ENCODE peak calls at places on chromosomes 3 and 15, in nine cellular contexts. G, U, C, O, S, T, J, A and V are unnamed samples.

GRCh38 chr3:127373701-127374625 is 86.1 kb upstream of the PRR20G start:
- DNase-seq in U (peak), S (no peak), A (no peak), G (peak), J (peak), C (no peak), T (no peak), O (no peak), V (no peak)

GRCh38 chr3:27357665-27358258 is 11.4 kb downstream of the NEK10 start:
- DNase-seq in G (no peak), U (no peak), C (peak), J (peak), S (peak), T (no peak), O (peak), A (no peak), V (no peak)

GRCh38 chr3:129927072-129927471 is 33.6 kb upstream of the TMCC1 start:
- DNase-seq in T (no peak), J (no peak), S (no peak), U (no peak), O (no peak), A (no peak), G (no peak), C (no peak), V (no peak)

GRCh38 chr15:92638291-92638708 is 17.3 kb downstream of the FAM174B start:
- DNase-seq in C (no peak), U (no peak), A (no peak), O (no peak), G (no peak), T (no peak), J (no peak), S (no peak), V (no peak)

GRCh38 chr15:57686657-57687056 is 19.9 kb upstream of the POLR2M start:
- DNase-seq in J (no peak), O (no peak), T (no peak), A (no peak), G (no peak), C (no peak), S (no peak), U (no peak), V (no peak)

GRCh38 chr15:49742381-49742780 is 121.5 kb downstream of the DTWD1 start:
- DNase-seq in O (no peak), S (no peak), C (no peak), U (no peak), A (peak), G (no peak), T (no peak), J (no peak), V (no peak)

GRCh38 chr15:78979456-78980320 is 34.8 kb upstream of the CTSH start:
- DNase-seq in G (peak), S (peak), J (peak), T (no peak), C (peak), O (peak), A (no peak), U (no peak), V (peak)

GRCh38 chr3:12707425-12707824 is 43.5 kb upstream of the RAF1 start:
- DNase-seq in U (no peak), J (no peak), G (no peak), S (no peak), T (no peak), A (no peak), C (peak), O (no peak), V (no peak)

GRCh38 chr3:108757404-108757982 is at the start of gene RETNLB:
- DNase-seq in S (no peak), C (no peak), T (no peak), J (no peak), A (no peak), U (no peak), O (no peak), G (no peak), V (no peak)

GRCh38 chr3:151082880-151083838 is 2.3 kb upstream of the MED12L start:
- DNase-seq in A (no peak), T (no peak), G (no peak), U (no peak), C (no peak), O (no peak), S (no peak), J (no peak), V (no peak)

GRCh38 chr3:192366916-192367315 is 360.4 kb downstream of the FGF12 start:
- DNase-seq in G (no peak), C (no peak), T (no peak), A (no peak), S (no peak), O (no peak), U (no peak), J (no peak), V (no peak)

GRCh38 chr3:106332884-106333283 is 464.1 kb upstream of the CBLB start:
- DNase-seq in O (no peak), S (no peak), A (no peak), C (peak), T (no peak), U (no peak), J (no peak), G (no peak), V (peak)

GRCh38 chr3:99242271-99242670 is 340.8 kb upstream of the DCBLD2 start:
- DNase-seq in U (no peak), A (no peak), O (no peak), S (no peak), J (no peak), C (peak), G (no peak), T (peak), V (no peak)

GRCh38 chr15:77118787-77119410 is 48.0 kb upstream of the TSPAN3 start:
- DNase-seq in O (peak), J (peak), G (no peak), S (peak), U (no peak), A (no peak), T (peak), C (peak), V (no peak)

DNA sequence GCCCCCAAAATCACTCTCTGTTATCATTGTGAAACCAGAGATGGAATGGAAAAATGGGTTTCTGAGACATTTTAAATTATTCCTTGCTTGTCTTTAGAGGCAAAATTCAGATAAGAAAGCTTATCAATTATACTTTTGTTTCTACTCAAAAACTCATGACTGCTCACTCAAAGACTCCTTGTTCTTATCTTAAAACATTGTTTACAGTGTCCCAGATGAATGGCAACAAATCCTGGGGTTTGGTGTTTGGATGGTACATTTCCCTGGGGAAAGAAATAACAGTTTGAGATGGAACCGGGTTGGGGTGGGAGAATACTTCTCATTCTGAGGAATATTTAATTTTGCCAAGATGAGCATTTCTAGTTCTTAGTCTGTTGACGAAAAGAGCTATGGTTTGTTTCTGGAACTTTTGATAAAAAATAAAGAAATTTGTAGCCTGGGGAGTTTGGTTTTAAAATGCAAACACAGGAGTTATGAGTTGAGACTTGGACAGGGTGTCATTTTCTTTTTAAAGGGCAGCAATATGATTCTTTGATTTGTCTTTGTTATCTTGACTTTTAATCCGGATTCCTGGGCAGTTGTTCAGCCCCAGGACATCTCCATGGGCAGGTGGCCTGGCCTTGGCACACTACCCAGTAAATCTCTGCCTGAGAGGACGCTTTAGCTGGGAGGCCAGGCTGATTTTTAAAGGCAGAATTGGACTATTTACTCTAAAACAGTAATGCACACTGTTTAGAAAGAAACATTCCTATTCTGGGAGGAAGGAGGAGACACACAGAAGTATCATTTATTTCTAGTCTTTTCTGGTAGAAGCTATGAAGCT is 32.4 kb downstream of the BTD start:
- DNase-seq in G (no peak), O (no peak), C (peak), J (no peak), U (no peak), S (no peak), A (no peak), T (no peak), V (no peak)
- H3K4me3 ChIP-seq in G (no peak), O (no peak), C (no peak), J (no peak), U (no peak), S (no peak), A (no peak), T (no peak), V (no peak)

GRCh38 chr3:194959217-194959616 is 273.5 kb downstream of the FAM43A start:
- DNase-seq in S (no peak), T (no peak), U (no peak), A (no peak), O (no peak), G (no peak), C (no peak), J (no peak), V (no peak)

GRCh38 chr3:194961149-194961548 is 275.5 kb downstream of the FAM43A start:
- DNase-seq in T (no peak), A (no peak), S (no peak), J (no peak), U (no peak), O (no peak), C (no peak), G (no peak), V (no peak)

GRCh38 chr3:194957743-194958240 is 272.1 kb downstream of the FAM43A start:
- DNase-seq in G (no peak), U (no peak), O (no peak), T (no peak), S (no peak), J (no peak), C (no peak), A (no peak), V (no peak)

GRCh38 chr3:194961555-194961954 is 275.9 kb downstream of the FAM43A start:
- DNase-seq in C (no peak), J (no peak), S (no peak), O (no peak), U (no peak), G (no peak), T (no peak), A (no peak), V (no peak)

DNA sequence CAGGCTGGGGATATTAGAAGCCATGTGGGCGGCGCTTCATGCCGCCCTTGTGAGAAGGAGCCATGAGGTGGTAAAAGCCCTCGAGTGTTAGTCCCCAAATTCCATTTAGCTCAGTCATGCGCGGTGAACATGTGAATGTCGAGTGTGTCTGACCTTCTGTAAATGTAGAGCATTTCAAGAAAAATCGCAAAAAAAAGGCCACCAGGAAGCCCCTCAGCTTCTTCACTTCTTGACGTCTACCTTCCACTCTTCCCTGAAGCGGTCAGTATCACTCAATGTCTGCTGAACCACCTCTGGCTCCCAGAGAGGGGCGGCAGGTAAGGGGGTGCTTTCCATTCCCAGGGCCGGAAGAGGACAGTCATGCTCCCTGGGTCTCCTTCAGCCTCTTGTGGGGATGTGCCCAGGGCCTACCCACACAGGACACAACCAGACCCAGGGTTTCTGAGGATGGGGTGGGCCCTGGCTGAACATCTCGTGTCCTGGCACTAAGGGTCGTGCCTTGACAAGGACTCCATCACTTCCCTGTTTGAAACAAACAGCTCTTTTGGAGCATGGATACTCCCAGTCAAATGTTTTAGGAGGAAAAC is 274.9 kb downstream of the FAM43A start:
- DNase-seq in C (no peak), J (no peak), O (no peak), A (no peak), T (no peak), S (no peak), G (no peak), U (no peak), V (no peak)
- H3K4me3 ChIP-seq in C (no peak), J (no peak), O (no peak), A (no peak), T (no peak), S (no peak), G (no peak), U (no peak), V (no peak)

DNA sequence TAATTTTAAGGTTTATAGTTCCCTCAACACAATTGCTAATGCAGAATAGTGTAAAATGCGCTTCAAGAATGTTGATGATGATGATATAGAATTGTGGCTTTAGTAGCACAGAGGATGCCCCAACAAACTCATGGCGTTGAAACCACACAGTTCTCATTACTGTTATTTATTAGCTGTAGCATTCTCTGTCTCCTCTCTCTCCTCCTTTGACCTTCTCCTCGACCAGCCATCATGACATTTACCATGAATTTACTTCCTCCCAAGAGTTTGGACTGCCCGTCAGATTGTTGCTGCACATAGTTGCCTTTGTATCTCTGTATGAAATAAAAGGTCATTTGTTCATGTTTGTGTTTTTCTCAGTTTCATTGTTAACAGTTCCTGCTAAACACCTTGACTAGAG is 27.8 kb upstream of the CRTC3 start:
- DNase-seq in U (no peak), G (no peak), A (no peak), C (no peak), O (no peak), T (no peak), S (no peak), J (no peak), V (no peak)
- H3K4me3 ChIP-seq in U (no peak), G (no peak), A (no peak), C (no peak), O (no peak), T (no peak), S (no peak), J (no peak), V (no peak)

DNA sequence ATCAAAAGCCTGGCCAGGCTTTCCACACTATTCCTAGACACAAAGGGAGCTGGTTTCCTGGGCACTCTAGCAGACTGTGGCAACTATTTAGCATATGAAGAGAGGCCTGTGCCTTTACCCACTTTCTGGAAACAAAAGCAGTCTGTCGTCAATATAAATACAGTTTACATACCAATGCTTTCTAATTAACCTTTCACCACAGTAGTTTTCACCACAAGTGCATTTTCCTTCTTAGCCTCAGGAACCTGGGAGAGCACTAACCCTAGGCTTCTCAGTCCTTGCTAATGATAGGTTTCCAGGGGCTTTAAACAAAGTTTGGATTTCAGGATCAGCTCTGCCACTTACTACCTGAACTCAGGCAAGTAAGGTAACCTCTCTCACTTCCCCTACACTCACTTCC is 499.1 kb downstream of the MAGI1 start:
- DNase-seq in O (no peak), S (no peak), A (no peak), C (no peak), T (no peak), G (no peak), U (no peak), J (peak), V (no peak)
- H3K4me3 ChIP-seq in O (no peak), S (no peak), A (no peak), C (no peak), T (no peak), G (no peak), U (no peak), J (no peak), V (no peak)

DNA sequence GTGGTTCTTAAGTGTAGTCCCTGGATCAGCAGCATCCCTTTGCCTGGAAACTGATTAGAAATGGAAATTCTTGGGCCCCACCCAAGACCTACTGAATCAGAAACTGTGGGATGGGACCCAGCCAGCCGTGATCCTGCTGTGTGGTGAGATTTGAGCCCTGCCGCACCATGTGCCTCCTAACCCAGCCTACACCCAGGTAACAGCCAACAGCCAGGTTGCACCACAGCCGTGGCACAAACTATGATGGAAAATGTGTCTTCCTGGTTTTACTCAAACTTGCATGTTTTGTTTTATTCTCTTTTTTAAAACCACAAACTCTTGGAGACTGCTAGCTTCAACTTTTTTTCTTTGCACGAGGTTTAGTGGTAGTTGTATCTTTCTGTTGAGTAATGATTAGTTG is 2.6 kb downstream of the LIMD1 start:
- DNase-seq in J (no peak), O (no peak), A (no peak), T (no peak), S (peak), C (no peak), U (no peak), G (no peak), V (no peak)
- H3K4me3 ChIP-seq in J (no peak), O (peak), A (no peak), T (no peak), S (peak), C (no peak), U (no peak), G (no peak), V (no peak)

GRCh38 chr15:81003023-81003350 is 2.3 kb downstream of the TLNRD1 start:
- DNase-seq in O (no peak), S (no peak), A (no peak), G (peak), C (no peak), U (peak), T (no peak), J (no peak), V (no peak)
- H3K4me3 ChIP-seq in O (no peak), S (peak), A (no peak), G (no peak), C (peak), U (peak), T (no peak), J (no peak), V (no peak)

GRCh38 chr3:23239181-23240068 is 36.3 kb downstream of the UBE2E2 start:
- DNase-seq in O (no peak), A (no peak), J (no peak), C (no peak), T (no peak), S (no peak), U (no peak), G (no peak), V (no peak)

GRCh38 chr3:23242106-23242505 is 39.0 kb downstream of the UBE2E2 start:
- DNase-seq in G (no peak), T (no peak), J (no peak), A (no peak), U (no peak), C (peak), O (no peak), S (no peak), V (no peak)

GRCh38 chr3:23238578-23238977 is 35.5 kb downstream of the UBE2E2 start:
- DNase-seq in U (no peak), O (no peak), G (no peak), T (no peak), S (no peak), J (no peak), C (no peak), A (no peak), V (no peak)

GRCh38 chr3:23240386-23240785 is 37.3 kb downstream of the UBE2E2 start:
- DNase-seq in U (no peak), A (no peak), J (no peak), O (no peak), G (no peak), T (no peak), S (no peak), C (no peak), V (no peak)

GRCh38 chr3:23241256-23241655 is 38.1 kb downstream of the UBE2E2 start:
- DNase-seq in O (no peak), S (no peak), T (no peak), A (no peak), J (peak), C (no peak), U (no peak), G (no peak), V (no peak)
- H3K4me3 ChIP-seq in O (no peak), S (no peak), T (no peak), A (no peak), J (no peak), C (no peak), U (no peak), G (no peak), V (no peak)

GRCh38 chr3:194880940-194881925 is 195.6 kb downstream of the FAM43A start:
- DNase-seq in O (no peak), J (no peak), T (no peak), G (no peak), A (no peak), S (no peak), C (no peak), U (no peak), V (no peak)
- H3K4me3 ChIP-seq in O (no peak), J (no peak), T (no peak), G (no peak), A (no peak), S (no peak), C (no peak), U (no peak), V (no peak)

GRCh38 chr3:20055020-20055775 is 15.0 kb downstream of the KAT2B start:
- DNase-seq in C (no peak), J (no peak), G (no peak), A (no peak), O (no peak), U (no peak), T (no peak), S (no peak), V (no peak)
- H3K4me3 ChIP-seq in C (no peak), J (no peak), G (no peak), A (no peak), O (no peak), U (no peak), T (no peak), S (no peak), V (no peak)

GRCh38 chr15:69895202-69895601 is 202.5 kb downstream of the TLE3 start:
- DNase-seq in G (no peak), O (no peak), C (no peak), T (no peak), A (no peak), J (no peak), S (no peak), U (no peak), V (no peak)

GRCh38 chr15:69893086-69893485 is 204.6 kb downstream of the TLE3 start:
- DNase-seq in T (no peak), G (no peak), O (no peak), J (no peak), S (no peak), A (no peak), U (no peak), C (no peak), V (no peak)

GRCh38 chr15:69892351-69892750 is 205.4 kb downstream of the TLE3 start:
- DNase-seq in T (no peak), U (no peak), A (no peak), C (no peak), O (no peak), J (no peak), G (no peak), S (no peak), V (no peak)

GRCh38 chr15:69896606-69897005 is 201.1 kb downstream of the TLE3 start:
- DNase-seq in S (no peak), C (no peak), J (no peak), G (no peak), U (no peak), O (no peak), T (no peak), A (no peak), V (peak)

GRCh38 chr15:69893863-69894262 is 203.9 kb downstream of the TLE3 start:
- DNase-seq in A (no peak), O (no peak), T (peak), S (peak), U (no peak), G (no peak), C (peak), J (peak), V (no peak)
- H3K4me3 ChIP-seq in A (no peak), O (no peak), T (no peak), S (no peak), U (no peak), G (no peak), C (no peak), J (no peak), V (no peak)